ENCODE peak calls at places on chromosomes 12 and 14, in ten cellular contexts. One of them, this sample, is unnamed.

GRCh38 chr14:76056128-76056527 is 70.6 kb downstream of the IFT43 start:
- DNase-seq in brain microvascular endothelial cell: peak; percentile 9
- DNase-seq in body of pancreas: no peak
- DNase-seq in GM06990: no peak
- DNase-seq in cardiac muscle cell: peak; percentile 19
- DNase-seq in psoas muscle: no peak
- DNase-seq in left lung: no peak
- DNase-seq in WTC11: peak; percentile 21
- DNase-seq in choroid plexus epithelial cell: peak; percentile 47
- DNase-seq in A549: peak; percentile 10
- DNase-seq in this sample: peak; percentile 8

GRCh38 chr12:113263431-113263963 is 42.2 kb downstream of the TPCN1 start:
- DNase-seq in brain microvascular endothelial cell: no peak
- DNase-seq in body of pancreas: no peak
- DNase-seq in GM06990: no peak
- DNase-seq in cardiac muscle cell: no peak
- DNase-seq in psoas muscle: peak; percentile 40
- DNase-seq in left lung: peak; percentile 10
- DNase-seq in WTC11: no peak
- DNase-seq in choroid plexus epithelial cell: no peak
- DNase-seq in A549: no peak
- DNase-seq in this sample: no peak

GRCh38 chr14:23306412-23307145 is at the start of gene BCL2L2:
- DNase-seq in brain microvascular endothelial cell: peak; percentile 87
- DNase-seq in body of pancreas: peak; percentile 94
- DNase-seq in GM06990: peak; percentile 72
- DNase-seq in cardiac muscle cell: peak; percentile 96
- DNase-seq in psoas muscle: peak; percentile 95
- DNase-seq in left lung: peak; percentile 90
- DNase-seq in WTC11: peak; percentile 94
- DNase-seq in choroid plexus epithelial cell: peak; percentile 89
- DNase-seq in A549: peak; percentile 92
- DNase-seq in this sample: peak; percentile 72

GRCh38 chr12:111788178-111788654 is 21.5 kb downstream of the ALDH2 start:
- DNase-seq in brain microvascular endothelial cell: no peak
- DNase-seq in body of pancreas: peak; percentile 88
- DNase-seq in GM06990: no peak
- DNase-seq in cardiac muscle cell: peak; percentile 87
- DNase-seq in psoas muscle: peak; percentile 82
- DNase-seq in left lung: no peak
- DNase-seq in WTC11: peak; percentile 26
- DNase-seq in choroid plexus epithelial cell: peak; percentile 47
- DNase-seq in A549: peak; percentile 51
- DNase-seq in this sample: peak; percentile 19

GRCh38 chr14:96502621-96503251 is 554 bp downstream of the PAPOLA start:
- DNase-seq in brain microvascular endothelial cell: peak; percentile 29
- DNase-seq in body of pancreas: peak; percentile 64
- DNase-seq in GM06990: no peak
- DNase-seq in cardiac muscle cell: peak; percentile 49
- DNase-seq in psoas muscle: peak; percentile 79
- DNase-seq in left lung: peak; percentile 78
- DNase-seq in WTC11: peak; percentile 56
- DNase-seq in choroid plexus epithelial cell: peak; percentile 44
- DNase-seq in A549: peak; percentile 41
- DNase-seq in this sample: peak; percentile 49

GRCh38 chr12:607541-608001 is 55.7 kb downstream of the NINJ2 start:
- DNase-seq in brain microvascular endothelial cell: no peak
- DNase-seq in body of pancreas: peak; percentile 27
- DNase-seq in GM06990: no peak
- DNase-seq in cardiac muscle cell: peak; percentile 55
- DNase-seq in psoas muscle: peak; percentile 61
- DNase-seq in left lung: no peak
- DNase-seq in WTC11: no peak
- DNase-seq in choroid plexus epithelial cell: no peak
- DNase-seq in A549: no peak
- DNase-seq in this sample: peak; percentile 81

GRCh38 chr12:65952737-65953209 is 128.5 kb downstream of the HMGA2 start:
- DNase-seq in brain microvascular endothelial cell: peak; percentile 68
- DNase-seq in body of pancreas: no peak
- DNase-seq in GM06990: no peak
- DNase-seq in cardiac muscle cell: no peak
- DNase-seq in psoas muscle: no peak
- DNase-seq in left lung: no peak
- DNase-seq in WTC11: no peak
- DNase-seq in choroid plexus epithelial cell: no peak
- DNase-seq in A549: peak; percentile 42
- DNase-seq in this sample: no peak

GRCh38 chr12:3215410-3215975 is 138.3 kb downstream of the TSPAN9 start:
- DNase-seq in brain microvascular endothelial cell: no peak
- DNase-seq in body of pancreas: no peak
- DNase-seq in GM06990: no peak
- DNase-seq in cardiac muscle cell: no peak
- DNase-seq in psoas muscle: no peak
- DNase-seq in left lung: no peak
- DNase-seq in WTC11: no peak
- DNase-seq in choroid plexus epithelial cell: no peak
- DNase-seq in A549: no peak
- DNase-seq in this sample: no peak

GRCh38 chr12:54840293-54840692 is 14.0 kb upstream of the MUCL1 start:
- DNase-seq in brain microvascular endothelial cell: no peak
- DNase-seq in body of pancreas: no peak
- DNase-seq in GM06990: no peak
- DNase-seq in cardiac muscle cell: no peak
- DNase-seq in psoas muscle: no peak
- DNase-seq in left lung: no peak
- DNase-seq in WTC11: no peak
- DNase-seq in choroid plexus epithelial cell: no peak
- DNase-seq in A549: no peak
- DNase-seq in this sample: no peak

GRCh38 chr14:44449694-44450093 is 57.4 kb downstream of the FSCB start:
- DNase-seq in brain microvascular endothelial cell: no peak
- DNase-seq in body of pancreas: no peak
- DNase-seq in GM06990: no peak
- DNase-seq in cardiac muscle cell: no peak
- DNase-seq in psoas muscle: no peak
- DNase-seq in left lung: no peak
- DNase-seq in WTC11: no peak
- DNase-seq in choroid plexus epithelial cell: no peak
- DNase-seq in A549: no peak
- DNase-seq in this sample: no peak

GRCh38 chr12:106246891-106247730 is 709 bp downstream of the CKAP4 start:
- DNase-seq in brain microvascular endothelial cell: peak; percentile 42
- DNase-seq in body of pancreas: peak; percentile 79
- DNase-seq in GM06990: peak; percentile 66
- DNase-seq in cardiac muscle cell: peak; percentile 78
- DNase-seq in psoas muscle: peak; percentile 90
- DNase-seq in left lung: peak; percentile 67
- DNase-seq in WTC11: peak; percentile 49
- DNase-seq in choroid plexus epithelial cell: peak; percentile 70
- DNase-seq in A549: peak; percentile 54
- DNase-seq in this sample: peak; percentile 56

GRCh38 chr12:105444809-105445102 is 114.3 kb downstream of the C12orf75 start:
- DNase-seq in brain microvascular endothelial cell: no peak
- DNase-seq in body of pancreas: no peak
- DNase-seq in GM06990: no peak
- DNase-seq in cardiac muscle cell: no peak
- DNase-seq in psoas muscle: no peak
- DNase-seq in left lung: no peak
- DNase-seq in WTC11: no peak
- DNase-seq in choroid plexus epithelial cell: no peak
- DNase-seq in A549: no peak
- DNase-seq in this sample: no peak

GRCh38 chr12:11978985-11979384 is 91.8 kb upstream of the BCL2L14 start:
- DNase-seq in brain microvascular endothelial cell: peak; percentile 42
- DNase-seq in body of pancreas: no peak
- DNase-seq in GM06990: no peak
- DNase-seq in cardiac muscle cell: no peak
- DNase-seq in psoas muscle: no peak
- DNase-seq in left lung: no peak
- DNase-seq in WTC11: no peak
- DNase-seq in choroid plexus epithelial cell: peak; percentile 60
- DNase-seq in A549: no peak
- DNase-seq in this sample: peak; percentile 39

GRCh38 chr14:92475451-92476187 is 38.0 kb upstream of the RIN3 start:
- DNase-seq in brain microvascular endothelial cell: no peak
- DNase-seq in body of pancreas: no peak
- DNase-seq in GM06990: no peak
- DNase-seq in cardiac muscle cell: peak; percentile 94
- DNase-seq in psoas muscle: peak; percentile 85
- DNase-seq in left lung: no peak
- DNase-seq in WTC11: no peak
- DNase-seq in choroid plexus epithelial cell: peak; percentile 94
- DNase-seq in A549: no peak
- DNase-seq in this sample: no peak

GRCh38 chr12:29889737-29890136 is 106.0 kb upstream of the TMTC1 start:
- DNase-seq in brain microvascular endothelial cell: peak; percentile 20
- DNase-seq in body of pancreas: peak; percentile 32
- DNase-seq in GM06990: no peak
- DNase-seq in cardiac muscle cell: peak; percentile 77
- DNase-seq in psoas muscle: peak; percentile 59
- DNase-seq in left lung: no peak
- DNase-seq in WTC11: peak; percentile 86
- DNase-seq in choroid plexus epithelial cell: peak; percentile 72
- DNase-seq in A549: peak; percentile 39
- DNase-seq in this sample: no peak
- TF ChIP-seq CTCF in brain microvascular endothelial cell: peak; percentile 56
- TF ChIP-seq CTCF in body of pancreas: no peak
- TF ChIP-seq CTCF in GM06990: peak; percentile 48
- TF ChIP-seq CTCF in cardiac muscle cell: peak; percentile 65
- TF ChIP-seq CTCF in psoas muscle: peak; percentile 58
- TF ChIP-seq CTCF in left lung: peak; percentile 35
- TF ChIP-seq CTCF in WTC11: peak; percentile 80
- TF ChIP-seq CTCF in choroid plexus epithelial cell: peak; percentile 74
- TF ChIP-seq CTCF in A549: no peak
- TF ChIP-seq CTCF in this sample: no peak

DNA sequence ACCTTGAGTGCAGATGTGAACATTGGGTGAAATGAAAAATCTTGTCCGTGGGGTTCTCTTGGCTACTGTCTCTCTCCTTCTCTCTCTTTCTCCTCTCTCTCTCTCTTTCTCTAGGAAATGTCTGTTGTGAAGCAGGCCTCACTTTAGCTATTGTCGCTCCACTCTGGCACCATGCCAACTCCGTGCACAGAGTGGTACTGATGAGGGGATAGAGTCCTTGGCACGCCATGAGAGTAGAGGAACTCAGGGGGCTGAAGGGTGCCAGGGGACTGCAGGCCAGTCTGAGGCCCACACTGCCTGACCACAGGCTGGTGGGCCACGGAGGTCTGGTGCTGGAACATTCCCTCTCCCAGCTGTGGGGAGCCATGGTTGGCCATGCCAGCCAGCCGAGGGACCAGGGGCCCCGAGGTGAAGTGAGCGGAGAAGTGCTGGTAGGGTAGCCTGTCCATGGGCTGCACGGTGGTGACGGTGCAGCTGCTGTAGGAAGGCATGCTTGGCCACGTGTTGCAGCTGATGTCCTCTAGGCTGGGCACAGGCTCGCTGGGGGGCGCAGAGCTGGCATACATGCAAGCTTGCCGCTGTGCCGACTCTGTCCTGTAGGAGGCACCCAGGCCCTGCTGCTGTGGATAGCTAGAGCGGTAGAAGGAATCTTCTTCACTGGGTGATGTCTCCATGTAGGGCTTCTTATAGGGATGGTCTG is 50.4 kb downstream of the TBX5 start:
- DNase-seq in brain microvascular endothelial cell: no peak
- DNase-seq in body of pancreas: peak; percentile 10
- DNase-seq in GM06990: peak; percentile 2
- DNase-seq in cardiac muscle cell: peak; percentile 12
- DNase-seq in psoas muscle: no peak
- DNase-seq in left lung: no peak
- DNase-seq in WTC11: peak; percentile 80
- DNase-seq in choroid plexus epithelial cell: no peak
- DNase-seq in A549: peak; percentile 58
- DNase-seq in this sample: no peak
- TF ChIP-seq CTCF in brain microvascular endothelial cell: no peak
- TF ChIP-seq CTCF in body of pancreas: no peak
- TF ChIP-seq CTCF in GM06990: peak; percentile 36
- TF ChIP-seq CTCF in cardiac muscle cell: peak; percentile 24
- TF ChIP-seq CTCF in psoas muscle: no peak
- TF ChIP-seq CTCF in left lung: no peak
- TF ChIP-seq CTCF in WTC11: peak; percentile 42
- TF ChIP-seq CTCF in choroid plexus epithelial cell: no peak
- TF ChIP-seq CTCF in A549: no peak
- TF ChIP-seq CTCF in this sample: no peak

DNA sequence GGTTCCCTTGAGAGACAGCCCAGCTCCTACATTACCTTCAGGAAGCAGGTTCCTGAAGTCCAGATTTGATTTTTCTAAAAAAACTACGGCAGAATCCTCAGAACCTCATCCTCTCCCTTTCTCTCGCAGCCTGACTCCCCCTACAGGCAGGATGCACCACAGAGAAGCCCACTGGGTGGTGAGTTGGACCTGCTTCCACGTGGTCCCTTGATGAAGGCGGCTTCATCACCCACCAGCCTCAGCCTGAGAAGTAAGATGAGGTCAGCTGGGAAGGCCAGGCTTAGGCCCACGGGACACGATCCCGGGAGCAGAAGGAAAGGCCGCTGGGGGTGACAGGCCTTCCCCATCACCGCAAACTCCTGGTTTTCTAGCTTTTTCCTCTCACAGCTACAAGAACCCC is 83.0 kb downstream of the ACTN1 start:
- DNase-seq in brain microvascular endothelial cell: peak; percentile 28
- DNase-seq in body of pancreas: no peak
- DNase-seq in GM06990: no peak
- DNase-seq in cardiac muscle cell: no peak
- DNase-seq in psoas muscle: no peak
- DNase-seq in left lung: no peak
- DNase-seq in WTC11: peak; percentile 26
- DNase-seq in choroid plexus epithelial cell: peak; percentile 31
- DNase-seq in A549: no peak
- DNase-seq in this sample: no peak
- TF ChIP-seq CTCF in brain microvascular endothelial cell: peak; percentile 73
- TF ChIP-seq CTCF in body of pancreas: no peak
- TF ChIP-seq CTCF in GM06990: peak; percentile 54
- TF ChIP-seq CTCF in cardiac muscle cell: peak; percentile 40
- TF ChIP-seq CTCF in psoas muscle: no peak
- TF ChIP-seq CTCF in left lung: no peak
- TF ChIP-seq CTCF in WTC11: no peak
- TF ChIP-seq CTCF in choroid plexus epithelial cell: peak; percentile 65
- TF ChIP-seq CTCF in A549: peak; percentile 19
- TF ChIP-seq CTCF in this sample: no peak

GRCh38 chr14:81931828-81932227 is 398.2 kb upstream of the SEL1L start:
- DNase-seq in brain microvascular endothelial cell: no peak
- DNase-seq in body of pancreas: no peak
- DNase-seq in GM06990: no peak
- DNase-seq in cardiac muscle cell: no peak
- DNase-seq in psoas muscle: no peak
- DNase-seq in left lung: no peak
- DNase-seq in WTC11: no peak
- DNase-seq in choroid plexus epithelial cell: no peak
- DNase-seq in A549: no peak
- DNase-seq in this sample: no peak

DNA sequence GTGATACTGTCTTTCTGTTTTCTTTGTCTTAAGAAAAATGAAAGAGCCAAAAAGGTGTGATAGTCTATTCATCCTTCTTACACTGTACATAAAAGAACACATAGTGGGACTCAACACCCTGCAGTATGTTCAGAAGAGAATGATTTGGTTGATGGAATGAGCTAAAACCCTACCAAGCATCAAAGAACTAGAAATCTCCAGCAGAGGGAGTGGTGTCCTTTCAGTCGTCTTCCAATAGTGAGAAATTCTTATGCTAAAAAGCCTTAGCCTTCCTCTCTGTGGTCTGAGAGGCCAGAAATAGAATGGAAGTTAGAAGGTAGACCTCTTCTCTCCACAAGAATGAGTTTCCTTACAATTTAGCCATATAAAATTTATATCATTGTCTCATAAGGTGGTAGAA is 393.4 kb upstream of the SEL1L start:
- DNase-seq in brain microvascular endothelial cell: no peak
- DNase-seq in body of pancreas: no peak
- DNase-seq in GM06990: no peak
- DNase-seq in cardiac muscle cell: peak; percentile 32
- DNase-seq in psoas muscle: no peak
- DNase-seq in left lung: no peak
- DNase-seq in WTC11: no peak
- DNase-seq in choroid plexus epithelial cell: no peak
- DNase-seq in A549: no peak
- DNase-seq in this sample: no peak
- TF ChIP-seq CTCF in brain microvascular endothelial cell: no peak
- TF ChIP-seq CTCF in body of pancreas: no peak
- TF ChIP-seq CTCF in GM06990: no peak
- TF ChIP-seq CTCF in cardiac muscle cell: peak; percentile 31
- TF ChIP-seq CTCF in psoas muscle: no peak
- TF ChIP-seq CTCF in left lung: no peak
- TF ChIP-seq CTCF in WTC11: no peak
- TF ChIP-seq CTCF in choroid plexus epithelial cell: no peak
- TF ChIP-seq CTCF in A549: no peak
- TF ChIP-seq CTCF in this sample: no peak

This sample was measured in RWPE1.